ENCODE peak calls at places on chromosome 18, in nine cellular contexts. Y, I, B, F, D, J, T, K and G are unnamed samples.

GRCh38 chr18:44733069-44733753 is 52.5 kb downstream of the SETBP1 start:
- DNase-seq in Y (no peak), I (no peak), B (no peak), F (no peak), D (no peak), J (peak; percentile 36), T (no peak), K (peak; percentile 87), G (peak; percentile 92)

GRCh38 chr18:78092901-78093300 is 843.3 kb downstream of the GALR1 start:
- DNase-seq in Y (no peak), I (no peak), B (no peak), F (no peak), D (no peak), J (no peak), T (no peak), K (no peak), G (no peak)

GRCh38 chr18:12014521-12014920 is 33.2 kb downstream of the IMPA2 start:
- DNase-seq in Y (no peak), I (no peak), B (no peak), F (no peak), D (no peak), J (no peak), T (no peak), K (no peak), G (no peak)

GRCh38 chr18:72208920-72209676 is 335.0 kb downstream of the CBLN2 start:
- DNase-seq in Y (no peak), I (no peak), B (no peak), F (no peak), D (no peak), J (no peak), T (no peak), K (no peak), G (no peak)

GRCh38 chr18:23835076-23835475 is 145.8 kb downstream of the LAMA3 start:
- DNase-seq in Y (no peak), I (no peak), B (no peak), F (no peak), D (no peak), J (no peak), T (no peak), K (no peak), G (no peak)

GRCh38 chr18:64337018-64337417 is 188.1 kb upstream of the LINC00305 start:
- DNase-seq in Y (no peak), I (no peak), B (no peak), F (no peak), D (no peak), J (no peak), T (no peak), K (no peak), G (no peak)

GRCh38 chr18:45806226-45806625 is 19.2 kb upstream of the SIGLEC15 start:
- DNase-seq in Y (no peak), I (no peak), B (no peak), F (no peak), D (no peak), J (no peak), T (no peak), K (no peak), G (peak; percentile 68)

GRCh38 chr18:75369026-75369425 is 58.5 kb downstream of the SMIM21 start:
- DNase-seq in Y (no peak), I (no peak), B (peak; percentile 71), F (no peak), D (no peak), J (no peak), T (no peak), K (no peak), G (no peak)

GRCh38 chr18:61551586-61551985 is 218.4 kb downstream of the CDH20 start:
- DNase-seq in Y (no peak), I (no peak), B (no peak), F (no peak), D (peak; percentile 55), J (peak; percentile 80), T (no peak), K (peak; percentile 86), G (peak; percentile 87)

GRCh38 chr18:59650266-59650820 is 46.9 kb downstream of the CCBE1 start:
- DNase-seq in Y (no peak), I (no peak), B (no peak), F (no peak), D (no peak), J (no peak), T (no peak), K (no peak), G (peak; percentile 69)

GRCh38 chr18:79979843-79980242 is 8.5 kb downstream of the TXNL4A start:
- DNase-seq in Y (no peak), I (no peak), B (no peak), F (no peak), D (no peak), J (no peak), T (no peak), K (no peak), G (no peak)

GRCh38 chr18:35409921-35410320 is 32.8 kb upstream of the ZNF396 start:
- DNase-seq in Y (no peak), I (no peak), B (no peak), F (no peak), D (no peak), J (peak; percentile 10), T (no peak), K (no peak), G (no peak)

GRCh38 chr18:14026199-14026598 is 106.0 kb downstream of the ZNF519 start:
- DNase-seq in Y (no peak), I (no peak), B (no peak), F (no peak), D (no peak), J (no peak), T (no peak), K (no peak), G (no peak)

GRCh38 chr18:62543021-62543420 is 20.2 kb downstream of the ZCCHC2 start:
- DNase-seq in Y (no peak), I (no peak), B (no peak), F (no peak), D (no peak), J (no peak), T (no peak), K (no peak), G (no peak)

GRCh38 chr18:63179422-63179821 is 140.1 kb downstream of the BCL2 start:
- DNase-seq in Y (no peak), I (no peak), B (no peak), F (no peak), D (no peak), J (no peak), T (no peak), K (no peak), G (no peak)

GRCh38 chr18:58087928-58088722 is 44.1 kb downstream of the NEDD4L start:
- DNase-seq in Y (no peak), I (no peak), B (no peak), F (no peak), D (no peak), J (peak; percentile 93), T (no peak), K (no peak), G (no peak)

GRCh38 chr18:48028716-48029115 is 98.3 kb upstream of the SMAD2 start:
- DNase-seq in Y (no peak), I (no peak), B (peak; percentile 73), F (no peak), D (no peak), J (peak; percentile 41), T (no peak), K (no peak), G (no peak)

GRCh38 chr18:61201516-61201915 is 131.7 kb upstream of the CDH20 start:
- DNase-seq in Y (no peak), I (no peak), B (no peak), F (no peak), D (no peak), J (no peak), T (no peak), K (peak; percentile 11), G (peak; percentile 46)

GRCh38 chr18:26804474-26804873 is 61.0 kb downstream of the AQP4 start:
- DNase-seq in Y (no peak), I (no peak), B (no peak), F (no peak), D (peak; percentile 10), J (peak; percentile 42), T (no peak), K (no peak), G (no peak)

GRCh38 chr18:54023471-54023870 is 201.0 kb downstream of the MBD2 start:
- DNase-seq in Y (no peak), I (no peak), B (no peak), F (no peak), D (no peak), J (no peak), T (no peak), K (peak; percentile 26), G (peak; percentile 46)

GRCh38 chr18:79630266-79631095 is 49.1 kb upstream of the CTDP1 start:
- DNase-seq in Y (no peak), I (no peak), B (peak; percentile 40), F (no peak), D (no peak), J (no peak), T (no peak), K (no peak), G (no peak)

GRCh38 chr18:72375628-72376027 is 168.5 kb downstream of the CBLN2 start:
- DNase-seq in Y (no peak), I (no peak), B (no peak), F (no peak), D (no peak), J (no peak), T (no peak), K (no peak), G (peak; percentile 25)